ENCODE peak calls at places on chromosomes 7 and 10, in ten cellular contexts. Q, W, B, T, K, H, Z, E, U and X are unnamed samples.

GRCh38 chr7:43443380-43443779 is 139.5 kb upstream of the STK17A start:
- DNase-seq in E (no peak), Q (no peak), H (no peak), U (no peak), T (no peak), B (no peak), K (no peak), Z (no peak), W (no peak), X (no peak)

GRCh38 chr7:128398016-128398840 is 11.6 kb downstream of the IMPDH1 start:
- DNase-seq in U (no peak), E (peak; percentile 62), K (peak; percentile 71), W (peak; percentile 67), Q (no peak), B (peak; percentile 63), H (peak; percentile 65), Z (peak; percentile 32), T (peak; percentile 80), X (peak; percentile 92)

GRCh38 chr10:72009062-72009429 is 44.9 kb downstream of the CHST3 start:
- DNase-seq in B (no peak), E (no peak), U (no peak), Z (no peak), T (no peak), W (no peak), Q (no peak), H (no peak), K (no peak), X (no peak)

GRCh38 chr7:155206286-155207020 is 91.2 kb upstream of the INSIG1 start:
- DNase-seq in K (peak; percentile 39), T (peak; percentile 83), H (peak; percentile 69), E (no peak), W (no peak), Z (peak; percentile 89), Q (peak; percentile 13), U (peak; percentile 80), B (no peak), X (no peak)

GRCh38 chr10:26550774-26551526 is 112.8 kb downstream of the APBB1IP start:
- DNase-seq in W (no peak), K (no peak), B (peak; percentile 54), H (peak; percentile 42), T (no peak), U (peak; percentile 75), Z (no peak), Q (no peak), E (no peak), X (peak; percentile 57)

GRCh38 chr7:28048694-28049093 is 131.9 kb downstream of the JAZF1 start:
- DNase-seq in Q (no peak), K (no peak), W (no peak), U (no peak), H (no peak), T (no peak), B (no peak), Z (no peak), E (no peak), X (no peak)

GRCh38 chr10:79400567-79401004 is 44.8 kb downstream of the ZCCHC24 start:
- DNase-seq in B (peak; percentile 57), U (no peak), E (no peak), T (no peak), H (peak; percentile 97), K (peak; percentile 62), W (peak; percentile 60), Z (no peak), Q (peak; percentile 13), X (peak; percentile 90)

GRCh38 chr7:90483236-90483635 is 13.8 kb downstream of the PTTG1IP2 start:
- DNase-seq in T (no peak), H (peak; percentile 10), Q (no peak), E (no peak), K (no peak), Z (no peak), B (no peak), W (no peak), U (no peak), X (no peak)

GRCh38 chr7:139730746-139731612 is 46.8 kb downstream of the HIPK2 start:
- DNase-seq in B (no peak), Z (peak; percentile 67), T (no peak), K (no peak), Q (peak; percentile 78), H (peak; percentile 17), W (peak; percentile 34), U (no peak), E (no peak), X (peak; percentile 23)

GRCh38 chr10:122490786-122491680 is 29.7 kb downstream of the HTRA1 start:
- DNase-seq in K (no peak), B (no peak), Z (no peak), W (no peak), T (peak; percentile 83), H (no peak), U (no peak), Q (no peak), E (no peak), X (no peak)

GRCh38 chr7:157622000-157622399 is 285.2 kb downstream of the DNAJB6 start:
- DNase-seq in B (no peak), E (no peak), H (no peak), K (no peak), U (no peak), Q (peak; percentile 74), W (no peak), Z (no peak), T (no peak), X (no peak)

GRCh38 chr10:6053816-6054581 is 8.2 kb downstream of the IL2RA start:
- DNase-seq in T (peak; percentile 69), H (no peak), Q (no peak), B (no peak), Z (no peak), U (no peak), W (peak; percentile 47), E (no peak), K (peak; percentile 57), X (no peak)

GRCh38 chr10:37831495-37832333 is 25.7 kb downstream of the ZNF248 start:
- DNase-seq in E (no peak), Z (no peak), B (peak; percentile 21), H (peak; percentile 28), Q (no peak), U (no peak), T (no peak), K (no peak), W (no peak), X (no peak)

GRCh38 chr7:116828281-116828680 is 34.1 kb upstream of the CAPZA2 start:
- DNase-seq in U (no peak), T (no peak), Z (no peak), B (peak; percentile 43), H (no peak), K (no peak), E (no peak), W (no peak), Q (no peak), X (peak; percentile 56)

GRCh38 chr7:80127412-80128150 is 7.0 kb upstream of the GNAI1 start:
- DNase-seq in Q (no peak), T (no peak), Z (no peak), K (no peak), E (peak; percentile 54), U (no peak), W (no peak), B (peak; percentile 91), H (no peak), X (peak; percentile 77)

GRCh38 chr7:7971308-7972040 is 2.9 kb downstream of the GLCCI1 start:
- DNase-seq in U (no peak), Z (no peak), T (no peak), Q (no peak), H (no peak), B (no peak), W (no peak), E (no peak), K (no peak), X (no peak)

GRCh38 chr7:65840446-65840845 is 32.4 kb upstream of the VKORC1L1 start:
- DNase-seq in W (no peak), U (peak; percentile 39), E (no peak), T (no peak), Z (no peak), H (no peak), B (peak; percentile 33), K (peak; percentile 34), Q (no peak), X (peak; percentile 88)

DNA sequence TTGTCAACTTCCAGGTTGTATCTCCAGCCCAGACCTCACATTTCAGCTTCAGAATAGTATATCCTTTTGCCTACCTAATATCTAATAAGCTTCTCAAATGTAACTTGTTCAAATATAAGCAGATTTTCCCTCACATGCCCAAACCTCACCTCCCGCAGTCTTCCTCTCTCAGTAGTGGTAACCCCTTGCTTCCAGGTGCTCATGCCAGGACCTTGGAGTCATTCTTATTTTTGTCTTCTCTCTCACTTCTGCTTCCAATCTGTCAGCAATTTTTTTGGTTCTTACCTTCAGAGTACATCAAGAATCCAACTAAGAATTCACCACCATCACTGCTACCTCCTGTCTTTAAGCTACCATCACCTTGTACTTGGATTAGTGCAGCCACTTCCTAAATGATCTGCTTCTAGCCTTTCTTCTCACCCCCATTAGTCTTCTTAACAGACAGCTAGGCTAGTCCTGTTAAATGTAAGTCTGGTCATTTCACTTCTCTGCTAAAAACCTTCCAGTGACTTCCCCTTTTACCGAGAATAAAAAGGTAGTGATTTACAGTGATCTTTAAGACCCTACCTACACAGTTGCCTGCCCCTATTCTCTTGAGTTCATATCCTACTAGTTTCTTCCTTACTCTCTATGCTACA is 14.0 kb downstream of the ANKIB1 start:
- DNase-seq in K (no peak), T (no peak), B (no peak), W (no peak), E (no peak), H (no peak), Q (no peak), Z (no peak), U (no peak), X (no peak)
- H3K27ac ChIP-seq in K (no peak overlapping the region), T (no peak overlapping the region), B (no peak overlapping the region), W (no peak overlapping the region), E (no peak overlapping the region), H (peak overlapping the region; percentile 93), Q (no peak overlapping the region), Z (no peak overlapping the region), U (no peak overlapping the region), X (no peak overlapping the region)

DNA sequence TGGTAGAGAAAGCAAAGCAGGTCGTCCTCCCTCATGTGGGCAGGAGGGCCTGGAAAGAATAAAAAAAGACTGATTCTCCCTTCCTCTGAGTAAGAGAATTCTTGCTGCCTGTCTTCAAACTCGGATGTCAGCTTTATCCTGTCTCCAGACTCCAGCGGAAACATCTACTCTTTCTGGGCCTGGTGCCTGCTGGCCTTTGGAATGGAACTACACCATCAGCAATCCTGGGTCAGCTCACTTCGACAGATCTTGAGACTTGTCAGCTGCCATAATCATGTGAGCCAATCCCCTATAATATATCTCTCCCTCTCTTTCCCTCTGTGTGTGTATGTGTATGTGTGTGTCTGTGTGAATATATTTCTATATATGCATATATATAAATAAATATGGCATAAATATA is 411.0 kb upstream of the DPP6 start:
- DNase-seq in W (no peak), B (no peak), K (no peak), E (no peak), H (no peak), U (no peak), Q (no peak), T (peak; percentile 86), Z (no peak), X (no peak)
- H3K4me3 ChIP-seq in W (no peak overlapping the region), B (no peak overlapping the region), K (no peak overlapping the region), E (no peak overlapping the region), H (no peak overlapping the region), U (no peak overlapping the region), Q (no peak overlapping the region), T (no peak overlapping the region), Z (no peak overlapping the region), X (no peak overlapping the region)

GRCh38 chr10:113018034-113018433 is 68.0 kb downstream of the TCF7L2 start:
- DNase-seq in B (peak; percentile 34), H (no peak), T (no peak), W (no peak), Q (no peak), Z (no peak), E (no peak), K (no peak), U (no peak), X (no peak)
- H3K27ac ChIP-seq in B (no peak overlapping the region), H (no peak overlapping the region), T (no peak overlapping the region), W (peak overlapping the region; percentile 69), Q (no peak overlapping the region), Z (no peak overlapping the region), E (no peak overlapping the region), K (no peak overlapping the region), U (no peak overlapping the region), X (no peak overlapping the region)

GRCh38 chr7:2002561-2003450 is 229.9 kb downstream of the MAD1L1 start:
- DNase-seq in Z (no peak), E (no peak), U (no peak), H (no peak), B (no peak), T (peak; percentile 51), K (no peak), Q (no peak), W (no peak), X (peak; percentile 43)
- H3K4me3 ChIP-seq in Z (no peak overlapping the region), E (no peak overlapping the region), U (no peak overlapping the region), H (no peak overlapping the region), B (no peak overlapping the region), T (no peak overlapping the region), K (no peak overlapping the region), Q (no peak overlapping the region), W (no peak overlapping the region), X (no peak overlapping the region)